ENCODE peak calls at places on chromosomes 7 and 10, in four cellular contexts. U, F, S and J are unnamed samples.

GRCh38 chr10:73126343-73126742 is 16.1 kb downstream of the NUDT13 start:
- DNase-seq in U (no peak), F (no peak), S (no peak), J (no peak)

GRCh38 chr10:287814-288213 is 152.6 kb downstream of the ZMYND11 start:
- DNase-seq in U (no peak), F (no peak), S (no peak), J (no peak)

GRCh38 chr10:2680802-2681201 is 386.5 kb upstream of the PFKP start:
- DNase-seq in U (no peak), F (no peak), S (no peak), J (no peak)

GRCh38 chr7:154289119-154289518 is 236.9 kb downstream of the DPP6 start:
- DNase-seq in U (no peak), F (no peak), S (no peak), J (no peak)

GRCh38 chr7:46220066-46220630 is 299.1 kb upstream of the IGFBP3 start:
- DNase-seq in U (peak; percentile 31), F (peak; percentile 98), S (no peak), J (peak; percentile 31)

GRCh38 chr10:132858121-132859081 is 72.5 kb upstream of the NKX6-2 start:
- DNase-seq in U (no peak), F (no peak), S (no peak), J (no peak)

GRCh38 chr10:95758351-95759025 is 2.5 kb downstream of the ENTPD1 start:
- DNase-seq in U (no peak), F (no peak), S (no peak), J (no peak)

GRCh38 chr7:73330772-73331171 is 2.8 kb downstream of the FKBP6 start:
- DNase-seq in U (no peak), F (no peak), S (no peak), J (no peak)

GRCh38 chr7:51785171-51785570 is 468.6 kb upstream of the COBL start:
- DNase-seq in U (no peak), F (no peak), S (no peak), J (no peak)

GRCh38 chr10:110425684-110426293 is 71.9 kb upstream of the DUSP5 start:
- DNase-seq in U (peak; percentile 99), F (peak; percentile 99), S (no peak), J (peak; percentile 90)

GRCh38 chr10:86705905-86706304 is 37.6 kb downstream of the LDB3 start:
- DNase-seq in U (no peak), F (no peak), S (no peak), J (no peak)

GRCh38 chr7:38703093-38703492 is 71.9 kb upstream of the AMPH start:
- DNase-seq in U (no peak), F (no peak), S (no peak), J (no peak)

GRCh38 chr10:15725603-15726002 is 5.9 kb upstream of the ITGA8 start:
- DNase-seq in U (no peak), F (peak; percentile 48), S (no peak), J (no peak)

GRCh38 chr7:29086545-29086944 is 59.8 kb downstream of the CPVL start:
- DNase-seq in U (no peak), F (no peak), S (no peak), J (no peak)

GRCh38 chr7:23956769-23957556 is 246.9 kb downstream of the STK31 start:
- DNase-seq in U (no peak), F (no peak), S (no peak), J (no peak)

GRCh38 chr10:106917452-106918055 is 247.0 kb downstream of the SORCS1 start:
- DNase-seq in U (no peak), F (no peak), S (no peak), J (no peak)

GRCh38 chr7:115429918-115430317 is 508.0 kb downstream of the MDFIC start:
- DNase-seq in U (no peak), F (no peak), S (no peak), J (no peak)

GRCh38 chr10:129417882-129418281 is 49.2 kb upstream of the MGMT start:
- DNase-seq in U (no peak), F (no peak), S (no peak), J (peak; percentile 18)

GRCh38 chr10:99743841-99744240 is 11.8 kb downstream of the CUTC start:
- DNase-seq in U (no peak), F (no peak), S (no peak), J (no peak)

GRCh38 chr10:99339077-99339476 is 9.9 kb downstream of the CNNM1 start:
- DNase-seq in U (no peak), F (peak; percentile 81), S (no peak), J (no peak)

GRCh38 chr7:1725199-1725701 is 55.2 kb downstream of the ELFN1 start:
- DNase-seq in U (no peak), F (peak; percentile 28), S (no peak), J (no peak)

GRCh38 chr7:37488163-37488759 is 39.6 kb upstream of the ELMO1 start:
- DNase-seq in U (no peak), F (peak; percentile 77), S (no peak), J (no peak)

GRCh38 chr7:55570939-55571338 is 1.4 kb downstream of the VOPP1 start:
- DNase-seq in U (peak; percentile 38), F (peak; percentile 86), S (no peak), J (peak; percentile 64)

GRCh38 chr10:59593768-59594167 is 115.9 kb downstream of the SLC16A9 start:
- DNase-seq in U (no peak), F (no peak), S (no peak), J (no peak)

GRCh38 chr10:26890956-26891355 is 30.2 kb upstream of the ABI1 start:
- DNase-seq in U (peak; percentile 55), F (peak; percentile 78), S (peak; percentile 11), J (peak; percentile 18)

GRCh38 chr10:30813872-30814471 is 184.4 kb upstream of the LYZL2 start:
- DNase-seq in U (no peak), F (peak; percentile 82), S (no peak), J (no peak)

GRCh38 chr10:76139431-76139830 is 708.0 kb downstream of the LRMDA start:
- DNase-seq in U (no peak), F (no peak), S (no peak), J (no peak)

GRCh38 chr7:96266580-96266979 is 55.3 kb downstream of the SLC25A13 start:
- DNase-seq in U (no peak), F (peak; percentile 35), S (no peak), J (no peak)